ENCODE peak calls at places on chromosomes 11 and 22, in six cellular contexts. C, E, I, H, B and Q are unnamed samples.

GRCh38 chr22:30301995-30302809 is 12.9 kb upstream of the CASTOR1 start:
- ATAC-seq in C (peak), E (no peak), B (no peak), I (no peak), H (peak), Q (no peak)

GRCh38 chr11:46381836-46382643 is 571 bp downstream of the MDK start:
- ATAC-seq in B (peak), C (peak), E (peak), I (peak), H (no peak), Q (peak)

GRCh38 chr11:63710476-63711217 is 29.3 kb downstream of the RTN3 start:
- ATAC-seq in I (no peak), C (no peak), B (no peak), H (peak), E (no peak), Q (no peak)

GRCh38 chr11:68099474-68100405 is 21.4 kb downstream of the CHKA start:
- ATAC-seq in C (peak), H (peak), B (peak), E (peak), I (peak), Q (no peak)

GRCh38 chr11:115612331-115612730 is 108.1 kb upstream of the CADM1 start:
- ATAC-seq in E (no peak), H (no peak), I (no peak), C (no peak), B (no peak), Q (no peak)

GRCh38 chr22:31442768-31443489 is 43.5 kb downstream of the DRG1 start:
- ATAC-seq in C (no peak), E (no peak), H (peak), I (no peak), B (no peak), Q (no peak)

GRCh38 chr22:38572065-38572464 is 2.1 kb upstream of the DMC1 start:
- ATAC-seq in H (no peak), E (no peak), C (peak), I (no peak), B (no peak), Q (no peak)

GRCh38 chr11:46743693-46744339 is 24.8 kb downstream of the F2 start:
- ATAC-seq in I (no peak), H (peak), E (no peak), C (no peak), B (no peak), Q (no peak)

GRCh38 chr22:25745341-25746011 is 3.5 kb downstream of the MYO18B start:
- ATAC-seq in B (no peak), C (no peak), H (no peak), E (no peak), I (no peak), Q (peak)

GRCh38 chr22:32562396-32562795 is 87.8 kb downstream of the FBXO7 start:
- ATAC-seq in H (peak), B (no peak), E (no peak), C (no peak), I (no peak), Q (no peak)

GRCh38 chr11:112179601-112180000 is 4.3 kb downstream of the BCO2 start:
- ATAC-seq in C (no peak), E (no peak), I (peak), B (no peak), H (no peak), Q (no peak)

GRCh38 chr22:46764779-46765485 is 2.5 kb downstream of the TBC1D22A start:
- ATAC-seq in B (no peak), I (no peak), C (no peak), H (no peak), E (no peak), Q (no peak)

GRCh38 chr11:59102259-59102765 is 4.7 kb upstream of the FAM111B start:
- ATAC-seq in B (peak), C (peak), I (peak), E (peak), H (no peak), Q (peak)

GRCh38 chr11:16987205-16987568 is 27.0 kb downstream of the PLEKHA7 start:
- ATAC-seq in E (no peak), H (peak), C (peak), B (no peak), I (no peak), Q (no peak)

GRCh38 chr22:38758276-38758945 is 2.6 kb upstream of the SUN2 start:
- ATAC-seq in C (no peak), I (no peak), B (peak), E (peak), H (no peak), Q (peak)

GRCh38 chr11:28144808-28145207 is 36.6 kb downstream of the METTL15 start:
- ATAC-seq in I (no peak), B (no peak), C (peak), E (no peak), H (no peak), Q (no peak)

GRCh38 chr11:20045098-20045688 is 115.1 kb downstream of the DBX1 start:
- ATAC-seq in E (no peak), I (no peak), C (no peak), B (no peak), H (peak), Q (no peak)

GRCh38 chr22:38755911-38756532 is at the start of gene SUN2:
- ATAC-seq in B (peak), I (peak), E (peak), H (peak), C (peak), Q (peak)

GRCh38 chr11:1349074-1349931 is 39.9 kb upstream of the TOLLIP start:
- ATAC-seq in C (no peak), H (no peak), I (no peak), B (no peak), E (no peak), Q (no peak)

GRCh38 chr11:3735827-3736226 is 61.5 kb downstream of the NUP98 start:
- ATAC-seq in I (no peak), H (no peak), E (no peak), B (no peak), C (no peak), Q (no peak)

GRCh38 chr11:88523362-88524028 is 186.0 kb upstream of the CTSC start:
- ATAC-seq in H (no peak), C (peak), E (no peak), B (no peak), I (no peak), Q (no peak)

GRCh38 chr22:46707827-46708570 is 30.1 kb downstream of the CERK start:
- ATAC-seq in B (no peak), H (no peak), I (no peak), C (no peak), E (no peak), Q (no peak)

GRCh38 chr22:50672041-50672440 is 582 bp upstream of the SHANK3 start:
- ATAC-seq in H (no peak), C (no peak), B (no peak), E (no peak), I (no peak), Q (no peak)

GRCh38 chr11:130246719-130247118 is 68.0 kb downstream of the ZBTB44 start:
- ATAC-seq in H (no peak), E (peak), I (no peak), B (no peak), C (peak), Q (peak)

GRCh38 chr11:116421529-116422185 is 351.1 kb downstream of the BUD13 start:
- ATAC-seq in H (no peak), I (no peak), B (no peak), C (no peak), E (no peak), Q (no peak)

GRCh38 chr11:94804874-94805273 is 36.7 kb downstream of the AMOTL1 start:
- ATAC-seq in B (no peak), C (no peak), E (no peak), H (no peak), I (no peak), Q (no peak)

GRCh38 chr11:118099838-118100570 is 13.2 kb upstream of the SMIM35 start:
- ATAC-seq in E (no peak), C (no peak), B (no peak), H (peak), I (no peak), Q (no peak)

GRCh38 chr11:16088774-16089173 is 267.6 kb downstream of the SOX6 start:
- ATAC-seq in H (no peak), C (no peak), B (no peak), E (no peak), I (no peak), Q (no peak)

GRCh38 chr22:40009953-40010751 is 15.4 kb downstream of the FAM83F start:
- ATAC-seq in E (peak), I (no peak), H (no peak), B (peak), C (no peak), Q (peak)